ENCODE peak calls at places on chromosomes 12 and 14, in nine cellular contexts. One of them, this sample, is unnamed.

GRCh38 chr12:7090222-7090998 is 1.8 kb downstream of the C1R start:
- DNase-seq in CD14-positive monocyte: no peak
- DNase-seq in GM06990: no peak
- DNase-seq in heart left ventricle: no peak
- DNase-seq in brain microvascular endothelial cell: no peak
- DNase-seq in lower leg skin: peak; percentile 84
- DNase-seq in upper lobe of right lung: no peak
- DNase-seq in AG10803: peak; percentile 9
- DNase-seq in HCT116: no peak
- DNase-seq in this sample: no peak

GRCh38 chr14:89457007-89457406 is 40.0 kb upstream of the FOXN3 start:
- DNase-seq in CD14-positive monocyte: no peak
- DNase-seq in GM06990: no peak
- DNase-seq in heart left ventricle: no peak
- DNase-seq in brain microvascular endothelial cell: no peak
- DNase-seq in lower leg skin: no peak
- DNase-seq in upper lobe of right lung: no peak
- DNase-seq in AG10803: no peak
- DNase-seq in HCT116: no peak
- DNase-seq in this sample: no peak

GRCh38 chr12:54603173-54603814 is 14.8 kb upstream of the PPP1R1A start:
- DNase-seq in CD14-positive monocyte: peak; percentile 63
- DNase-seq in GM06990: no peak
- DNase-seq in heart left ventricle: peak; percentile 53
- DNase-seq in brain microvascular endothelial cell: peak; percentile 68
- DNase-seq in lower leg skin: peak; percentile 90
- DNase-seq in upper lobe of right lung: no peak
- DNase-seq in AG10803: peak; percentile 64
- DNase-seq in HCT116: peak; percentile 71
- DNase-seq in this sample: peak; percentile 51

GRCh38 chr12:81077686-81078441 is at the start of gene ACSS3:
- DNase-seq in CD14-positive monocyte: no peak
- DNase-seq in GM06990: no peak
- DNase-seq in heart left ventricle: peak; percentile 78
- DNase-seq in brain microvascular endothelial cell: peak; percentile 12
- DNase-seq in lower leg skin: peak; percentile 89
- DNase-seq in upper lobe of right lung: peak; percentile 84
- DNase-seq in AG10803: peak; percentile 28
- DNase-seq in HCT116: no peak
- DNase-seq in this sample: peak; percentile 76

GRCh38 chr12:122199484-122200355 is 3.8 kb upstream of the B3GNT4 start:
- DNase-seq in CD14-positive monocyte: no peak
- DNase-seq in GM06990: no peak
- DNase-seq in heart left ventricle: no peak
- DNase-seq in brain microvascular endothelial cell: no peak
- DNase-seq in lower leg skin: peak; percentile 71
- DNase-seq in upper lobe of right lung: peak; percentile 53
- DNase-seq in AG10803: no peak
- DNase-seq in HCT116: no peak
- DNase-seq in this sample: no peak

GRCh38 chr14:88904864-88905263 is 80.4 kb downstream of the TTC8 start:
- DNase-seq in CD14-positive monocyte: no peak
- DNase-seq in GM06990: no peak
- DNase-seq in heart left ventricle: no peak
- DNase-seq in brain microvascular endothelial cell: peak; percentile 38
- DNase-seq in lower leg skin: no peak
- DNase-seq in upper lobe of right lung: no peak
- DNase-seq in AG10803: peak; percentile 65
- DNase-seq in HCT116: no peak
- DNase-seq in this sample: no peak

GRCh38 chr12:15883536-15883935 is 1.3 kb downstream of the STRAP start:
- DNase-seq in CD14-positive monocyte: no peak
- DNase-seq in GM06990: no peak
- DNase-seq in heart left ventricle: no peak
- DNase-seq in brain microvascular endothelial cell: no peak
- DNase-seq in lower leg skin: no peak
- DNase-seq in upper lobe of right lung: no peak
- DNase-seq in AG10803: no peak
- DNase-seq in HCT116: no peak
- DNase-seq in this sample: no peak

GRCh38 chr12:30985814-30986452 is 59.4 kb downstream of the TSPAN11 start:
- DNase-seq in CD14-positive monocyte: no peak
- DNase-seq in GM06990: peak; percentile 30
- DNase-seq in heart left ventricle: peak; percentile 39
- DNase-seq in brain microvascular endothelial cell: peak; percentile 50
- DNase-seq in lower leg skin: no peak
- DNase-seq in upper lobe of right lung: peak; percentile 74
- DNase-seq in AG10803: peak; percentile 53
- DNase-seq in HCT116: peak; percentile 27
- DNase-seq in this sample: peak; percentile 69

GRCh38 chr14:19947413-19948090 is 16.8 kb downstream of the OR4K1 start:
- DNase-seq in CD14-positive monocyte: no peak
- DNase-seq in GM06990: no peak
- DNase-seq in heart left ventricle: no peak
- DNase-seq in brain microvascular endothelial cell: no peak
- DNase-seq in lower leg skin: no peak
- DNase-seq in upper lobe of right lung: no peak
- DNase-seq in AG10803: no peak
- DNase-seq in HCT116: no peak
- DNase-seq in this sample: no peak

GRCh38 chr12:80936642-80937390 is 918 bp downstream of the LIN7A start:
- DNase-seq in CD14-positive monocyte: peak; percentile 58
- DNase-seq in GM06990: peak; percentile 69
- DNase-seq in heart left ventricle: peak; percentile 49
- DNase-seq in brain microvascular endothelial cell: peak; percentile 23
- DNase-seq in lower leg skin: peak; percentile 86
- DNase-seq in upper lobe of right lung: peak; percentile 77
- DNase-seq in AG10803: peak; percentile 41
- DNase-seq in HCT116: peak; percentile 7
- DNase-seq in this sample: peak; percentile 65

GRCh38 chr12:25293596-25293995 is 42.9 kb upstream of the KRAS start:
- DNase-seq in CD14-positive monocyte: no peak
- DNase-seq in GM06990: no peak
- DNase-seq in heart left ventricle: no peak
- DNase-seq in brain microvascular endothelial cell: no peak
- DNase-seq in lower leg skin: no peak
- DNase-seq in upper lobe of right lung: no peak
- DNase-seq in AG10803: no peak
- DNase-seq in HCT116: no peak
- DNase-seq in this sample: no peak

GRCh38 chr12:110744697-110745264 is 2.1 kb upstream of the PPP1CC start:
- DNase-seq in CD14-positive monocyte: no peak
- DNase-seq in GM06990: no peak
- DNase-seq in heart left ventricle: no peak
- DNase-seq in brain microvascular endothelial cell: no peak
- DNase-seq in lower leg skin: no peak
- DNase-seq in upper lobe of right lung: no peak
- DNase-seq in AG10803: no peak
- DNase-seq in HCT116: no peak
- DNase-seq in this sample: no peak

GRCh38 chr12:11885261-11886038 is 185.3 kb upstream of the BCL2L14 start:
- DNase-seq in CD14-positive monocyte: no peak
- DNase-seq in GM06990: no peak
- DNase-seq in heart left ventricle: no peak
- DNase-seq in brain microvascular endothelial cell: peak; percentile 69
- DNase-seq in lower leg skin: no peak
- DNase-seq in upper lobe of right lung: no peak
- DNase-seq in AG10803: peak; percentile 31
- DNase-seq in HCT116: no peak
- DNase-seq in this sample: no peak

GRCh38 chr14:83991666-83992065 is 1538.3 kb upstream of the FLRT2 start:
- DNase-seq in CD14-positive monocyte: no peak
- DNase-seq in GM06990: no peak
- DNase-seq in heart left ventricle: no peak
- DNase-seq in brain microvascular endothelial cell: no peak
- DNase-seq in lower leg skin: no peak
- DNase-seq in upper lobe of right lung: no peak
- DNase-seq in AG10803: no peak
- DNase-seq in HCT116: no peak
- DNase-seq in this sample: no peak

GRCh38 chr12:1592444-1593231 is 1.7 kb downstream of the FBXL14 start:
- DNase-seq in CD14-positive monocyte: no peak
- DNase-seq in GM06990: peak; percentile 77
- DNase-seq in heart left ventricle: peak; percentile 54
- DNase-seq in brain microvascular endothelial cell: peak; percentile 72
- DNase-seq in lower leg skin: no peak
- DNase-seq in upper lobe of right lung: no peak
- DNase-seq in AG10803: peak; percentile 66
- DNase-seq in HCT116: no peak
- DNase-seq in this sample: peak; percentile 29

GRCh38 chr14:22434901-22435565 is 154.0 kb downstream of the DAD1 start:
- DNase-seq in CD14-positive monocyte: no peak
- DNase-seq in GM06990: no peak
- DNase-seq in heart left ventricle: no peak
- DNase-seq in brain microvascular endothelial cell: no peak
- DNase-seq in lower leg skin: no peak
- DNase-seq in upper lobe of right lung: no peak
- DNase-seq in AG10803: no peak
- DNase-seq in HCT116: no peak
- DNase-seq in this sample: no peak

GRCh38 chr14:22433059-22433458 is 156.0 kb downstream of the DAD1 start:
- DNase-seq in CD14-positive monocyte: no peak
- DNase-seq in GM06990: no peak
- DNase-seq in heart left ventricle: no peak
- DNase-seq in brain microvascular endothelial cell: no peak
- DNase-seq in lower leg skin: no peak
- DNase-seq in upper lobe of right lung: no peak
- DNase-seq in AG10803: no peak
- DNase-seq in HCT116: no peak
- DNase-seq in this sample: no peak

GRCh38 chr14:22429546-22429945 is 159.5 kb downstream of the DAD1 start:
- DNase-seq in CD14-positive monocyte: no peak
- DNase-seq in GM06990: no peak
- DNase-seq in heart left ventricle: no peak
- DNase-seq in brain microvascular endothelial cell: no peak
- DNase-seq in lower leg skin: no peak
- DNase-seq in upper lobe of right lung: no peak
- DNase-seq in AG10803: no peak
- DNase-seq in HCT116: no peak
- DNase-seq in this sample: no peak

GRCh38 chr14:22432348-22432976 is 156.6 kb downstream of the DAD1 start:
- DNase-seq in CD14-positive monocyte: no peak
- DNase-seq in GM06990: peak; percentile 29
- DNase-seq in heart left ventricle: peak; percentile 33
- DNase-seq in brain microvascular endothelial cell: peak; percentile 90
- DNase-seq in lower leg skin: no peak
- DNase-seq in upper lobe of right lung: no peak
- DNase-seq in AG10803: peak; percentile 90
- DNase-seq in HCT116: peak; percentile 13
- DNase-seq in this sample: no peak

GRCh38 chr14:22434030-22434429 is 155.0 kb downstream of the DAD1 start:
- DNase-seq in CD14-positive monocyte: no peak
- DNase-seq in GM06990: no peak
- DNase-seq in heart left ventricle: no peak
- DNase-seq in brain microvascular endothelial cell: no peak
- DNase-seq in lower leg skin: no peak
- DNase-seq in upper lobe of right lung: no peak
- DNase-seq in AG10803: no peak
- DNase-seq in HCT116: no peak
- DNase-seq in this sample: no peak
- TF ChIP-seq CTCF in CD14-positive monocyte: no peak
- TF ChIP-seq CTCF in GM06990: no peak
- TF ChIP-seq CTCF in heart left ventricle: no peak
- TF ChIP-seq CTCF in brain microvascular endothelial cell: no peak
- TF ChIP-seq CTCF in lower leg skin: no peak
- TF ChIP-seq CTCF in upper lobe of right lung: no peak
- TF ChIP-seq CTCF in AG10803: peak; percentile 24
- TF ChIP-seq CTCF in HCT116: no peak
- TF ChIP-seq CTCF in this sample: no peak

DNA sequence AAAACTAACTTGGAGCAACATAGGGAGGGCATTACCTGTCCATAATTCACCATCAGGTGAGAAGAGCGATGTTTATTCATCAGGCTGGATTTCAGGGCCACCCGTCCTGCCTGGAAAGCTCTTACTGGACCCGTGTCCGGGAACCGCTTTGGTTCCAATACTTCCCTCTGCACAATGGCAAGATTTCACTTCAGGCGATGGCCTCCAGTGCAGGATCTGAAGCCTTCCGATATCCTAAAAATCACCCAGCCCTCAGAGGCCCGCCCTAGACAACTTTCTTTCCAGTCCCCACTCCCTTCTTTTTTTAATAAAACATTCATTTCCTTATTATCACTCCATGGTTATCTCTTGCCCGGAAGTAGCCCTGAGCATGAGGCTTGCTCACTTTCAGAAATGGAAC is 92.5 kb downstream of the BCL11B start:
- DNase-seq in CD14-positive monocyte: no peak
- DNase-seq in GM06990: no peak
- DNase-seq in heart left ventricle: no peak
- DNase-seq in brain microvascular endothelial cell: no peak
- DNase-seq in lower leg skin: peak; percentile 65
- DNase-seq in upper lobe of right lung: no peak
- DNase-seq in AG10803: no peak
- DNase-seq in HCT116: no peak
- DNase-seq in this sample: no peak
- TF ChIP-seq CTCF in CD14-positive monocyte: no peak
- TF ChIP-seq CTCF in GM06990: no peak
- TF ChIP-seq CTCF in heart left ventricle: no peak
- TF ChIP-seq CTCF in brain microvascular endothelial cell: no peak
- TF ChIP-seq CTCF in lower leg skin: no peak
- TF ChIP-seq CTCF in upper lobe of right lung: no peak
- TF ChIP-seq CTCF in AG10803: no peak
- TF ChIP-seq CTCF in HCT116: no peak
- TF ChIP-seq CTCF in this sample: no peak

DNA sequence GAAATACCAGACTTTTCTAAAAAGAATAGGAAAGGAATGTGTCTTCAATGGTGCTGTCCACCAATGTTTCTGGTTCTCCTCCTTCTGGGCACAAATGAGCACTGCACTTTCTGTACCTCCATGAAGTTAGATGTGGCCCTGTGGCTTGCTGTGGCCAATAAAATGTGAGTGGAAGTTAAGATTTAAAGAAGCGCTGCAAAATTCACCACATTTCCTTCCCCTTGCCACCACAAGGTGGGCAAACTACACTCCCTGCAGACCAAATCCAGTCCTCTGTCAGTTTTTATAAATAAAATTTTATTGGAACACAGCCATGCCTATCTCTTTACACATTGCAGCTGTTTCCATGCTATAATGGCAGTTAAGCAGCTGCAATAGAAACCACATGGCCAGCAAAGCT is 141.4 kb upstream of the TMPO start:
- DNase-seq in CD14-positive monocyte: no peak
- DNase-seq in GM06990: no peak
- DNase-seq in heart left ventricle: no peak
- DNase-seq in brain microvascular endothelial cell: peak; percentile 12
- DNase-seq in lower leg skin: no peak
- DNase-seq in upper lobe of right lung: no peak
- DNase-seq in AG10803: no peak
- DNase-seq in HCT116: no peak
- DNase-seq in this sample: no peak
- TF ChIP-seq CTCF in CD14-positive monocyte: no peak
- TF ChIP-seq CTCF in GM06990: peak; percentile 25
- TF ChIP-seq CTCF in heart left ventricle: no peak
- TF ChIP-seq CTCF in brain microvascular endothelial cell: peak; percentile 53
- TF ChIP-seq CTCF in lower leg skin: no peak
- TF ChIP-seq CTCF in upper lobe of right lung: peak; percentile 16
- TF ChIP-seq CTCF in AG10803: peak; percentile 37
- TF ChIP-seq CTCF in HCT116: no peak
- TF ChIP-seq CTCF in this sample: peak; percentile 41

GRCh38 chr14:94051115-94051514 is 25.0 kb downstream of the OTUB2 start:
- DNase-seq in CD14-positive monocyte: no peak
- DNase-seq in GM06990: no peak
- DNase-seq in heart left ventricle: peak; percentile 52
- DNase-seq in brain microvascular endothelial cell: peak; percentile 34
- DNase-seq in lower leg skin: peak; percentile 73
- DNase-seq in upper lobe of right lung: no peak
- DNase-seq in AG10803: peak; percentile 37
- DNase-seq in HCT116: no peak
- DNase-seq in this sample: no peak
- TF ChIP-seq CTCF in CD14-positive monocyte: no peak
- TF ChIP-seq CTCF in GM06990: peak; percentile 29
- TF ChIP-seq CTCF in heart left ventricle: no peak
- TF ChIP-seq CTCF in brain microvascular endothelial cell: peak; percentile 74
- TF ChIP-seq CTCF in lower leg skin: no peak
- TF ChIP-seq CTCF in upper lobe of right lung: no peak
- TF ChIP-seq CTCF in AG10803: peak; percentile 53
- TF ChIP-seq CTCF in HCT116: peak; percentile 37
- TF ChIP-seq CTCF in this sample: peak; percentile 18

This sample was measured in nephron progenitor cell.